ENCODE peak calls at places on chromosomes 6 and 20, in six cellular contexts. Z, N, Q, A, X and W are unnamed samples.

GRCh38 chr6:21827425-21828192 is 234.1 kb downstream of the SOX4 start:
- DNase-seq in Z (no peak), A (no peak), X (no peak), Q (no peak), N (no peak), W (no peak)

GRCh38 chr6:115854866-115855665 is 205.6 kb downstream of the FRK start:
- DNase-seq in Q (no peak), A (no peak), X (no peak), N (no peak), Z (no peak), W (no peak)

GRCh38 chr20:22836211-22836610 is 198.9 kb upstream of the SSTR4 start:
- DNase-seq in Z (no peak), X (no peak), N (peak), Q (no peak), A (no peak), W (no peak)

GRCh38 chr20:53764416-53764800 is 170.8 kb upstream of the ZNF217 start:
- DNase-seq in N (no peak), Q (no peak), A (no peak), Z (no peak), X (no peak), W (no peak)

GRCh38 chr20:53748176-53748575 is 154.5 kb upstream of the ZNF217 start:
- DNase-seq in N (peak), A (no peak), Q (no peak), Z (no peak), X (no peak), W (no peak)

GRCh38 chr20:6956056-6956455 is 188.6 kb downstream of the BMP2 start:
- DNase-seq in A (no peak), X (no peak), Q (no peak), N (peak), Z (no peak), W (no peak)

GRCh38 chr6:145815351-145815772 is 767 bp upstream of the FBXO30 start:
- DNase-seq in Q (no peak), X (no peak), N (no peak), A (no peak), Z (no peak), W (no peak)

GRCh38 chr20:9147553-9148024 is 78.7 kb downstream of the PLCB4 start:
- DNase-seq in A (peak), Z (no peak), Q (no peak), X (no peak), N (peak), W (no peak)

GRCh38 chr6:140380371-140381218 is 1006.1 kb upstream of the CITED2 start:
- DNase-seq in A (no peak), N (peak), Z (no peak), Q (no peak), X (no peak), W (peak)

GRCh38 chr6:2061880-2062279 is 183.5 kb downstream of the GMDS start:
- DNase-seq in N (no peak), X (no peak), Z (no peak), A (no peak), Q (no peak), W (no peak)

GRCh38 chr6:31792741-31793140 is 2.8 kb downstream of the VARS1 start:
- DNase-seq in A (peak), N (peak), X (no peak), Z (no peak), Q (no peak), W (no peak)

GRCh38 chr6:160337301-160337700 is 10.9 kb upstream of the SLC22A3 start:
- DNase-seq in Q (no peak), Z (peak), X (no peak), A (no peak), N (peak), W (no peak)

GRCh38 chr6:13811627-13812358 is 2.6 kb downstream of the MCUR1 start:
- DNase-seq in Z (peak), A (no peak), N (no peak), X (peak), Q (no peak), W (no peak)

GRCh38 chr20:4252005-4252404 is 236.6 kb upstream of the RNF24 start:
- DNase-seq in Q (no peak), Z (no peak), A (no peak), N (no peak), X (no peak), W (no peak)

GRCh38 chr6:31727717-31728671 is 1.1 kb downstream of the DDAH2 start:
- DNase-seq in Z (no peak), X (no peak), Q (no peak), N (no peak), A (no peak), W (no peak)

GRCh38 chr6:41939091-41939847 is 2.3 kb downstream of the CCND3 start:
- DNase-seq in A (peak), N (no peak), Q (no peak), X (peak), Z (no peak), W (no peak)

GRCh38 chr6:125314019-125314581 is 12.3 kb upstream of the HDDC2 start:
- DNase-seq in N (peak), A (peak), Q (peak), Z (peak), X (peak), W (no peak)

GRCh38 chr6:131062245-131063027 is 609 bp downstream of the EPB41L2 start:
- DNase-seq in X (peak), Z (no peak), N (no peak), A (no peak), Q (no peak), W (no peak)

GRCh38 chr6:12436224-12436623 is 146.1 kb downstream of the EDN1 start:
- DNase-seq in A (no peak), Q (no peak), X (no peak), N (no peak), Z (no peak), W (no peak)

GRCh38 chr6:106104476-106104875 is 18.3 kb downstream of the PRDM1 start:
- DNase-seq in N (no peak), A (no peak), Z (no peak), X (no peak), Q (no peak), W (no peak)

GRCh38 chr20:13295637-13296036 is 74.6 kb downstream of the ISM1 start:
- DNase-seq in Z (no peak), X (no peak), Q (no peak), N (no peak), A (no peak), W (no peak)

GRCh38 chr6:44784195-44784594 is 396.7 kb downstream of the CDC5L start:
- DNase-seq in Q (no peak), N (no peak), Z (no peak), A (no peak), X (no peak), W (no peak)

GRCh38 chr6:117840541-117840983 is 66.5 kb upstream of the SLC35F1 start:
- DNase-seq in A (peak), N (peak), Q (peak), X (no peak), Z (no peak), W (no peak)
- TF ChIP-seq CTCF in A (peak), N (peak), Q (peak), X (no peak), Z (no peak), W (no peak)

GRCh38 chr6:121356575-121356974 is 22.3 kb upstream of the TBC1D32 start:
- DNase-seq in X (no peak), A (no peak), Z (no peak), N (no peak), Q (no peak), W (no peak)
- TF ChIP-seq CTCF in X (no peak), A (peak), Z (no peak), N (no peak), Q (peak), W (no peak)

DNA sequence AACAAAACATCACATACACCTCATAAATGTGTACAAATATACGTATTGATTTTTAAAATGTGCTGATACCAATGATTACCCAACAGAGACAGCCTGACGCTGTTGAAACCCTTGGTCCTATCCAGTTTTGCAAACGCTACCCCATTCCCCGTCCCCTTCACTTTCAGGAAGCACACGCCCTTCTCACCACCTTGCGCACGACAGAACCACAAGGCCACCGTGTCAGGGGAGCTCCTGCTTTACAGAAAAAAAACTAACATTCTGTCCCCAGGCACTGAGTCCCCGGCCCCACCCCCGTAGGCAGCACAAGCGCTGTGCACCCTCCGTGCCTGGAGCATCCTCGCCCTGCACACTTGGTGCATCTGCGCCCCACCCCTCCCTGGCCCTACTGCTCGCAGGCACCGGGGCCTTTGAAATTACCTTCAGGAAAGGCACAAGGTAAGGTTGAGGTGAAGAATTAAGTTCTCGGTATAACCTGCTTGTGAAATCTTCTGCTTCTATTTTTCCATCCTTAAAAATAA is 58.5 kb downstream of the TAF4 start:
- DNase-seq in X (no peak), A (no peak), N (no peak), Z (no peak), Q (no peak), W (no peak)
- TF ChIP-seq CTCF in X (no peak), A (no peak), N (no peak), Z (no peak), Q (no peak), W (no peak)

GRCh38 chr20:17958326-17959256 is 10.0 kb downstream of the SNX5 start:
- DNase-seq in A (peak), Q (no peak), X (no peak), N (no peak), Z (no peak), W (no peak)
- TF ChIP-seq CTCF in A (peak), Q (no peak), X (peak), N (no peak), Z (peak), W (peak)

GRCh38 chr6:167157414-167157813 is 366 bp downstream of the GPR31 start:
- DNase-seq in Z (no peak), A (no peak), X (no peak), Q (no peak), N (no peak), W (no peak)
- TF ChIP-seq CTCF in Z (no peak), A (no peak), X (no peak), Q (no peak), N (no peak), W (no peak)

DNA sequence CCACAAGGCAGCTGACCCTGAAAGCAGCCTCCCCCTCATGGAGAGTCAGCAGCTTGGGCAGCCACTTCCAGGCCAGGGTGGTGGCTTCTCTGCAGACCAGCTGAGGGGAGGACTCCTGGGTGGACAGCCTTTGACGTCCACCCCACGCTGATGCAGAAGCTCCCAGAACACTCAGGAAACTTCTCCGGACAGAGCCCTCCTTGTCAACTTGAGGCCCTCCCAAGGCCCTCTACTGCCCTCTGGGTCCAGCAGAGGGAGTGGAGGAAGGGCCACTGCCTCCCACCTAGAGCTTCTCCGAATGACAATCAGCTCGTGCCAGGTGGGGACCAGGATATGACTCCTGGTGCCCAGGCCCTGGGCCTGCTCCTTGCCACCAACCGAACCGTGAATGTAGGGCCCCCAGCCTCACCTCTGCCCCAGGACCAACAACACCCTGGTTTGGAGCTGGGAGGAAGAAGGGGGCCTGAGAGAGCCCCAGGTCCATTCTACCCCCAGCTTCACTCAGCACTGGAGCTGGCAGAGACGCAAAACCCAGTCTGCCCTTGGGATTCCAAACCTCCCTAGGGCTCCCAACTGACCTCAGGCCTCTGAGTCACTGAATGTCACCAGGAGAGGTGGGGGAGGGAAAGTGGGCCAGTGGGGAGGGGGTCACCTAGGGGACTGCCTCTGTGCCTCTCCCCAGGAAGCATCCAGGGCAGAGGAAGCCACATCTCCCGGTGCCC is 10.9 kb upstream of the SLC22A7 start:
- DNase-seq in A (no peak), Q (no peak), Z (no peak), X (no peak), N (no peak), W (no peak)
- TF ChIP-seq CTCF in A (no peak), Q (peak), Z (no peak), X (peak), N (no peak), W (no peak)

DNA sequence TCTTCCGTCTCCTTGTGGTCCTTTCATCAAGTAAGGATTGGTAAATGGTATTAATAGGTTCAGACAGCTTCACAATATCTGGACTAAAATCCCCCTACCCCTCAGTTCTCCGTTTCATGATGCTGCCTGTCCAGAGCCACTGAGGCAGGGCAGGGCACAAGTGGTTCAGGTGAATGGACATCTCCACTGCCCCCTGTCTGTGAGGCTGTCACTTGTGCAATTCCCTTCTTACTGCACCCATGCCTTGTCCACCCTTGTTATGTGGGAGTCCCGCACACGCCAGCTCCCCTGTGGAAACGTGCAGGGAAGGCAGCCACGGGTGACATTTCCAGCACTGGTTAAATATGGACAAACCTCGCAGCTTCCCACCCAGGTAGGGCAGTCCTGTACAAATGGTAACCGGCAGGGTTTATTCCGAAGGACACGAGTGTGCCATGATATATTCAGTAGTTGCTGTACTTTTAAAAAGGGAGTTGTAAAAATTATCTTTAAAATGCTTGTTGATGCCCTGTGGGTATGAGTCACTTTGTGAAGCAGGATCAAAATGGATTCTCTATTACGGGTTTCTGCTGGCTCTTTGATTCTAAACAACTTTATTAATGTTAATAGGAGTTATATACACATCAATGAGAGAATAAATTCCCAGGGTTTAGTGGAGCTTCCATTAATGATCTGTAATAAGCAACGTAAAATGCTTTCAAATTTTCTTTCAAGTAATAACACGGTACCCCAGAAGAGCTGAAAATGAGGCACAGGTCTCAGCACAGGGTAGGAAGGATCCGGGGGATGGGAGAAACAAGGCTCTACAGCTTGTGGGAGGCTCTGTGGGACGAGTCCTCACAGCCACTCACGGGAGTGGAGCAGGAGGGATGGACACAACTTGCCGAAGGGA is 73.4 kb downstream of the FYN start:
- DNase-seq in X (no peak), Z (no peak), Q (no peak), N (no peak), A (no peak), W (no peak)
- TF ChIP-seq CTCF in X (no peak), Z (no peak), Q (peak), N (no peak), A (peak), W (peak)

GRCh38 chr6:43009124-43009523 is 4.6 kb downstream of the MEA1 start:
- DNase-seq in Z (peak), A (peak), X (peak), N (peak), Q (peak), W (no peak)
- TF ChIP-seq CTCF in Z (peak), A (peak), X (peak), N (peak), Q (peak), W (peak)